ENCODE peak calls at places on chromosomes 13 and 19, in ten cellular contexts. H is epithelial cell of esophagus, N is pancreas, E is PC-3, L is OCI-LY7, R is AG10803, Q is gastrocnemius medialis, B is AG04450, C is ascending aorta, F is thoracic aorta. X is an unnamed sample.
A peak's percentile ranks its signal among the peaks of the same experiment; 100 is the strongest.

GRCh38 chr19:19321143-19321577 is 531 bp downstream of the MAU2 start:
- DNase-seq in H (no peak), N (no peak), E (peak; percentile 29), L (peak; percentile 44), R (peak; percentile 23), Q (no peak), B (no peak), C (no peak), F (no peak), X (peak; percentile 3)

GRCh38 chr13:112341976-112342735 is 34.0 kb upstream of the SPACA7 start:
- DNase-seq in H (no peak), N (no peak), E (no peak), L (no peak), R (no peak), Q (no peak), B (no peak), C (no peak), F (no peak), X (no peak)

GRCh38 chr13:67075239-67075638 is 154.9 kb downstream of the PCDH9 start:
- DNase-seq in H (no peak), N (no peak), E (peak; percentile 1), L (no peak), R (no peak), Q (no peak), B (no peak), C (no peak), F (no peak), X (no peak)

GRCh38 chr13:38577048-38577447 is 109.8 kb upstream of the FREM2 start:
- DNase-seq in H (peak; percentile 6), N (no peak), E (no peak), L (no peak), R (peak; percentile 4), Q (no peak), B (no peak), C (no peak), F (no peak), X (peak; percentile 3)

GRCh38 chr19:33819875-33820781 is 23.5 kb downstream of the KCTD15 start:
- DNase-seq in H (peak; percentile 99), N (peak; percentile 73), E (peak; percentile 85), L (peak; percentile 54), R (peak; percentile 83), Q (peak; percentile 48), B (no peak), C (peak; percentile 30), F (no peak), X (peak; percentile 62)

GRCh38 chr13:95128045-95128643 is 173.1 kb downstream of the ABCC4 start:
- DNase-seq in H (peak; percentile 35), N (no peak), E (peak; percentile 83), L (no peak), R (no peak), Q (no peak), B (no peak), C (no peak), F (no peak), X (no peak)

GRCh38 chr19:29843180-29844051 is 31.6 kb downstream of the CCNE1 start:
- DNase-seq in H (no peak), N (peak; percentile 55), E (no peak), L (no peak), R (no peak), Q (no peak), B (no peak), C (no peak), F (no peak), X (no peak)

GRCh38 chr19:17358395-17358794 is 18.7 kb downstream of the PLVAP start:
- DNase-seq in H (no peak), N (no peak), E (no peak), L (no peak), R (no peak), Q (peak; percentile 33), B (no peak), C (no peak), F (no peak), X (no peak)

GRCh38 chr13:111322916-111323331 is 2.5 kb downstream of the TEX29 start:
- DNase-seq in H (no peak), N (no peak), E (no peak), L (no peak), R (no peak), Q (no peak), B (no peak), C (no peak), F (no peak), X (no peak)

GRCh38 chr13:108188260-108188659 is 27.1 kb downstream of the LIG4 start:
- DNase-seq in H (no peak), N (no peak), E (no peak), L (no peak), R (no peak), Q (no peak), B (no peak), C (no peak), F (no peak), X (no peak)

GRCh38 chr19:28966737-28967401 is 246.1 kb downstream of the UQCRFS1 start:
- DNase-seq in H (no peak), N (no peak), E (no peak), L (no peak), R (peak; percentile 75), Q (no peak), B (no peak), C (no peak), F (no peak), X (no peak)

GRCh38 chr13:112877066-112877465 is 91.9 kb upstream of the MCF2L start:
- DNase-seq in H (no peak), N (no peak), E (no peak), L (no peak), R (no peak), Q (no peak), B (no peak), C (no peak), F (no peak), X (no peak)

GRCh38 chr13:29845440-29846056 is 4.9 kb downstream of the UBL3 start:
- DNase-seq in H (peak; percentile 27), N (no peak), E (peak; percentile 61), L (peak; percentile 13), R (peak; percentile 28), Q (no peak), B (no peak), C (no peak), F (no peak), X (no peak)
- TF ChIP-seq CTCF in H (no peak), N (no peak), E (peak; percentile 64), L (peak; percentile 78), R (peak; percentile 51), Q (no peak), B (peak; percentile 43), C (peak; percentile 51), F (peak; percentile 36), X (peak; percentile 25)

DNA sequence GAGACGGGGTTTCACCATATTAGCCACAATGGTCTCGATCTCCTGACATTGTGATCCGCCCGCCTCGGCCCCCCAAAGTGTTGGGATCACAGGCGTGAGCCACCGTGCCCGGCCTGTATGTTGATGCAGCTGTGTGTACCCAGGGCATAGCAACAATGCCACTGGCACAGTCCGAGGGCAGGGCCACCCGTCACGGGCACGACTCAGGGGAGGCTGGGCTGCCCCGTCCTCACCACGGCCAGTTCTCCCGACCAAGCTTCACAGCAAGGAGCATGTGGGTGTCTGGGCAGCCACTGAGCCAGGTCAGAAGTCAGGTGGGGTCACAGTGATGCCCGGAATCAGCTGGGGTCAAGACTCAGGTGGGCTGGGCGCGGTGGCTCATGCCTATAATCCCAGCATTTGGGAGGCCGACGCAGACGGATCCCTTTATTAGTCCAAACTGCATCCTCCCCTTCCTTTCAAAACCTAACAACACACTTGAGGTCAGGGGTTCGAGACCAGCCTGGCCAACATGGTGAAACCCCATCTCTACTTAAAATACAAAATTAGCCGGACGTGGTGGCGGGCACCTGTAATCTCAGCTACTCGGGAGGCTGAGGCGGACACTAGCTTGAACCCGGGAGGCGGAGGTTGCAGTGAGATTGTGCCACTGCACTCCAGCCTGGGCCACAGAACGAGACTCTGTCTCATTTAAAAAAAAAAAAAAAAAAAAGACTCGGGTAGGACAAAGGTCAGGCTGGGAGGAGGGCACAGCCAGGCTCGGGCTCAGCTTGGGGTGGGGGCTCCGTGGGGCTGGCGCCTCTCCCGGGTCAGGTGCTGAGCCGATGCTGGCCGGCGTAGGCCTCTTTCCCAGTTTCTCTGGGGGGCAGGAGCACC is 1.2 kb upstream of the CDC34 start:
- DNase-seq in H (no peak), N (peak; percentile 58), E (no peak), L (no peak), R (no peak), Q (no peak), B (no peak), C (no peak), F (no peak), X (no peak)
- H3K4me3 ChIP-seq in H (peak overlapping the region; percentile 64), N (peak overlapping the region; percentile 100), E (peak overlapping the region; percentile 77), L (peak overlapping the region; percentile 96), R (peak overlapping the region; percentile 73), Q (peak overlapping the region; percentile 53), B (peak overlapping the region; percentile 75), C (peak overlapping the region; percentile 99), F (peak overlapping the region; percentile 99), X (peak overlapping the region; percentile 60)

DNA sequence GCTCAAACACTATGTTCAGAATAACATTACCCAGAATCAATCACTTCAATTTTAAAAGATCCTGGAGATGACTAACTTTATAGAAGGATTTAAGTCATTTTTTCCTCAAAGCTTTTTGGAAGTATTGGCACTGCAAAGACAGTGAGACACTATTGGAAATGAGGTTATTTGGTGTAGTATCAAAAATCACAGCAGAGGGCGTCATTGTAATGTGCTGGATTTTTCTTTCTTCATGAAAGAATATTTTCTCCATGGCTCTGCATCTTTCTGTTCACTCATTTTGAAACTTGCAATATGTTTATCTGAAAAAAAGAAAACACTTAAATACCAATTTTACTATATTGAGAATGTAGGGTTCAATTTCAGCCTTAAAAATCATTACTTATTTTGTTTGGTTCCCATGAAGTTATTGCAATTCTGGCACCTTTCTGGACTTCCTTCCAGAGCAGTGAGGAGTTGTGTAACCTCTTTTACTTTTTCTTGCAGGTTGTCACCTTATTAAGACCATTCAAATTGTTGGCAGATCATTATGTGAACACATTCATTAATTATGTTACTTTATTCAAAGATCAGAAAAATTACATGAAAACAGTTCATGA is 3.7 kb upstream of the CSNK1A1L start:
- DNase-seq in H (peak; percentile 53), N (no peak), E (peak; percentile 50), L (peak; percentile 27), R (peak; percentile 60), Q (no peak), B (peak; percentile 10), C (no peak), F (no peak), X (no peak)
- TF ChIP-seq CTCF in H (peak; percentile 68), N (peak; percentile 37), E (peak; percentile 70), L (peak; percentile 86), R (peak; percentile 83), Q (no peak), B (peak; percentile 77), C (peak; percentile 68), F (peak; percentile 63), X (peak; percentile 63)

DNA sequence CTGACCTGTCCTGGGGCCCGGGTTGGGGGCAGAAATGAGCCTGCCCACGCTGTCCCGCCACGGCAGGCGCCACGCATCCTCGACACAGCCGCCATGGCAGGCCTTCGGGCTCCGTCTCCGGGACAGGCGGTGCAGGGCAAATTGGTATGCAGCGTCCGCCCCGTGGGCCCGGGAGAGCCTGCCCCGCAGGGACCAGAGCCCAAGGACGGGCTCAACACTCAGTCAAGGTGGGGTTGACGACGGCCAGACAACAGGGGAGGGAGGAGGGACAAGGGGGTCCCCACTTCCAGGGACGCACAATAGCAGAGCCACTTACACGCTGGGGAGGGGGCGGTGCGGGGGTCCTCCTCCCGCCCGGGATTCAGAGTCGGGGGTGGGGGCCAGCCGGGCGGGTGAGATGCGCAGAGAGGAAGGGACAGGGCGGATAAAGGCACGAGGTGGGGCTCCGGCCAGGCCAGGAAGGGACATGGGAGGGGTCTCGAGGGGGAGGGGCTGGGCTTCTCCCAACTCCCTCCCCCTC is 1.2 kb downstream of the CTXN1 start:
- DNase-seq in H (no peak), N (peak; percentile 55), E (no peak), L (no peak), R (no peak), Q (no peak), B (no peak), C (no peak), F (no peak), X (no peak)
- H3K4me3 ChIP-seq in H (no peak overlapping the region), N (peak overlapping the region; percentile 43), E (peak overlapping the region; percentile 55), L (no peak overlapping the region), R (no peak overlapping the region), Q (no peak overlapping the region), B (no peak overlapping the region), C (peak overlapping the region; percentile 69), F (peak overlapping the region; percentile 64), X (peak overlapping the region; percentile 12)